ENCODE peak calls at places on chromosomes 6 and 20, in ten cellular contexts. H, K, Q, B, W, I, O, Z, E and P are unnamed samples. For H3K4me1, the result is how much of the 10 kb centered on the place peaks cover.

GRCh38 chr20:19885981-19886665 is 128.1 kb downstream of the RIN2 start:
- DNase-seq in I (peak), B (peak), E (no peak), W (no peak), O (peak), H (peak), K (peak), Q (no peak), Z (peak), P (no peak)

GRCh38 chr6:137024172-137024990 is 20.4 kb downstream of the IL20RA start:
- DNase-seq in W (no peak), B (peak), O (no peak), E (no peak), Q (no peak), H (no peak), I (no peak), K (no peak), Z (no peak), P (no peak)

GRCh38 chr20:52303281-52303950 is 111.8 kb upstream of the ZFP64 start:
- DNase-seq in W (no peak), B (no peak), E (no peak), H (no peak), I (no peak), O (no peak), Q (no peak), Z (no peak), K (no peak), P (no peak)

GRCh38 chr20:63636752-63637633 is 10.1 kb upstream of the GMEB2 start:
- DNase-seq in Q (peak), I (no peak), B (no peak), E (no peak), W (no peak), H (no peak), O (no peak), Z (no peak), K (no peak), P (no peak)

GRCh38 chr6:111663692-111664564 is 58.2 kb upstream of the TRAF3IP2 start:
- DNase-seq in E (no peak), W (peak), Q (no peak), B (no peak), O (no peak), K (peak), I (peak), H (no peak), Z (peak), P (no peak)

GRCh38 chr6:35473849-35474128 is 5.6 kb downstream of the RPL10A start:
- DNase-seq in W (no peak), B (no peak), K (no peak), H (no peak), E (no peak), O (no peak), Z (no peak), Q (no peak), I (no peak), P (no peak)

GRCh38 chr6:147782302-147782701 is 273.8 kb downstream of the SAMD5 start:
- DNase-seq in K (no peak), E (no peak), B (peak), O (no peak), Q (no peak), I (no peak), H (no peak), Z (no peak), W (no peak), P (no peak)

GRCh38 chr6:45419574-45420082 is 41.9 kb upstream of the SUPT3H start:
- DNase-seq in Z (peak), K (peak), W (peak), I (peak), E (peak), B (peak), Q (peak), H (peak), O (peak), P (peak)

GRCh38 chr6:167420858-167421766 is 96.2 kb downstream of the TTLL2 start:
- DNase-seq in W (peak), I (no peak), H (peak), Z (no peak), K (peak), B (no peak), E (no peak), O (peak), Q (no peak), P (no peak)

GRCh38 chr6:165978482-165978881 is 189.2 kb downstream of the TBXT start:
- DNase-seq in B (no peak), K (no peak), Z (no peak), E (no peak), O (no peak), I (no peak), H (no peak), W (no peak), Q (no peak), P (no peak)

GRCh38 chr6:10431423-10432164 is 16.7 kb upstream of the TFAP2A start:
- DNase-seq in E (no peak), B (no peak), W (no peak), I (no peak), O (no peak), H (no peak), Z (no peak), K (no peak), Q (no peak), P (no peak)

GRCh38 chr6:148104131-148104530 is 238.5 kb upstream of the SASH1 start:
- DNase-seq in E (no peak), K (no peak), Z (no peak), Q (no peak), W (no peak), B (no peak), H (no peak), I (no peak), O (no peak), P (no peak)

GRCh38 chr6:147507162-147508072 is 1.1 kb upstream of the SAMD5 start:
- DNase-seq in Q (no peak), O (peak), H (peak), B (peak), Z (peak), I (peak), E (no peak), K (no peak), W (peak), P (no peak)

GRCh38 chr6:4848382-4849068 is 72.3 kb downstream of the CDYL start:
- DNase-seq in O (no peak), B (peak), I (peak), Q (no peak), H (no peak), K (no peak), E (no peak), Z (peak), W (no peak), P (no peak)

GRCh38 chr6:130309028-130309427 is 56.8 kb upstream of the TMEM200A start:
- DNase-seq in H (no peak), O (no peak), I (no peak), W (no peak), B (no peak), E (no peak), Z (no peak), Q (no peak), K (no peak), P (no peak)

GRCh38 chr6:5128351-5128750 is 43.2 kb downstream of the PPP1R3G start:
- DNase-seq in Z (no peak), H (no peak), O (no peak), E (no peak), W (no peak), B (no peak), Q (no peak), I (no peak), K (no peak), P (no peak)

GRCh38 chr6:143064996-143065683 is 4.5 kb downstream of the AIG1 start:
- DNase-seq in W (no peak), Z (no peak), E (no peak), K (no peak), H (no peak), Q (no peak), O (no peak), B (peak), I (no peak), P (no peak)

GRCh38 chr6:168837231-168837903 is 396.4 kb downstream of the SMOC2 start:
- DNase-seq in H (no peak), Q (no peak), W (no peak), Z (no peak), K (no peak), B (no peak), E (no peak), I (no peak), O (no peak), P (no peak)

GRCh38 chr6:33008944-33009861 is at the start of gene HLA-DOA:
- DNase-seq in B (no peak), I (no peak), E (no peak), W (peak), H (no peak), Z (no peak), O (no peak), Q (peak), K (no peak), P (peak)

GRCh38 chr20:56422131-56422823 is 10.2 kb downstream of the CASS4 start:
- DNase-seq in Z (no peak), E (no peak), H (no peak), Q (no peak), O (no peak), W (no peak), I (no peak), B (peak), K (no peak), P (no peak)

GRCh38 chr6:155314773-155315515 is 660 bp upstream of the TFB1M start:
- DNase-seq in Z (peak), W (peak), K (peak), H (no peak), Q (no peak), E (peak), B (peak), I (peak), O (peak), P (peak)

GRCh38 chr6:35590622-35591066 is 77.9 kb upstream of the TULP1 start:
- DNase-seq in I (peak), Q (no peak), B (no peak), W (no peak), E (no peak), H (no peak), Z (no peak), K (peak), O (no peak), P (no peak)

GRCh38 chr6:55040102-55040848 is 134.0 kb upstream of the HCRTR2 start:
- DNase-seq in H (no peak), Z (no peak), W (no peak), B (peak), I (no peak), K (no peak), O (no peak), E (no peak), Q (no peak), P (no peak)

GRCh38 chr20:46253391-46253790 is 54.9 kb downstream of the CDH22 start:
- DNase-seq in I (no peak), K (no peak), Z (no peak), E (no peak), W (peak), B (peak), Q (no peak), O (no peak), H (no peak), P (no peak)

GRCh38 chr20:20497242-20497985 is 129.5 kb downstream of the INSM1 start:
- DNase-seq in Q (no peak), Z (no peak), I (no peak), O (no peak), B (no peak), H (no peak), W (no peak), K (no peak), E (no peak), P (no peak)

GRCh38 chr6:118306640-118307238 is 241.4 kb upstream of the PLN start:
- DNase-seq in B (no peak), H (no peak), I (no peak), O (no peak), W (no peak), E (no peak), K (no peak), Z (no peak), Q (no peak), P (no peak)

GRCh38 chr6:128097019-128097418 is 196.2 kb upstream of the THEMIS start:
- DNase-seq in H (no peak), Z (no peak), B (no peak), Q (no peak), I (no peak), O (no peak), K (no peak), W (no peak), E (no peak), P (no peak)

DNA sequence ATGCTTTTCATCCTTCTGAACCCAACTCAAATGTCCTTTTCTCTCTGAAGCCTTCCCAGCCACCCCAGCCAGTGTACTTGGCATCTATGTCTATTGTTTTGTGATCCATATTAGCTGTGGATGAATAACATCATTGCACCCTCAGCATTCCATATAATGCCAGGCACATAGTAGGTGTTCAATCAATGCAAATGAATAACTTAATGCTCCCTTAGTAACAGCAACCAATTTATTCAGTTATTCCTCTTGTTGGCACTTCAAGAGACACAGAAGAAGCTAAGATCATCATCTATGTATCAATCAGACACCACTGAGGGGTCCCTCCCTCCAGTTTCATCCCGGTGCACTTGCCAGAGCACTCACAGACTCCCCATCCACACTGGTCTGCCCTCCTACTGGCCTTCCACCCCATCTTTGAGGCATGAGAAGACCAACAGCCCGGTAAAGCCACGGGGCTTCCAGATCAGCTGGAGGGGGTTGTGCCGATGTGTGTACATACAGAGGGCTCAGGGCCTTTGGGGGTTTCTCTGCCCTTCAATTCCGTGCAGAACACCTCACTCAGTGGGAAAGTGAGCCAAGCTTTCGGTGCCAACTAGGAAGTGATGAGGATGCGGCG is 2.4 kb upstream of the TAF8 start:
- DNase-seq in K (peak), Q (no peak), B (no peak), Z (no peak), O (no peak), H (peak), W (peak), E (no peak), I (no peak), P (peak)
- H3K4me3 ChIP-seq in K (peak), Q (peak), B (peak), Z (peak), O (peak), H (peak), W (peak), E (peak), I (peak), P (peak)

DNA sequence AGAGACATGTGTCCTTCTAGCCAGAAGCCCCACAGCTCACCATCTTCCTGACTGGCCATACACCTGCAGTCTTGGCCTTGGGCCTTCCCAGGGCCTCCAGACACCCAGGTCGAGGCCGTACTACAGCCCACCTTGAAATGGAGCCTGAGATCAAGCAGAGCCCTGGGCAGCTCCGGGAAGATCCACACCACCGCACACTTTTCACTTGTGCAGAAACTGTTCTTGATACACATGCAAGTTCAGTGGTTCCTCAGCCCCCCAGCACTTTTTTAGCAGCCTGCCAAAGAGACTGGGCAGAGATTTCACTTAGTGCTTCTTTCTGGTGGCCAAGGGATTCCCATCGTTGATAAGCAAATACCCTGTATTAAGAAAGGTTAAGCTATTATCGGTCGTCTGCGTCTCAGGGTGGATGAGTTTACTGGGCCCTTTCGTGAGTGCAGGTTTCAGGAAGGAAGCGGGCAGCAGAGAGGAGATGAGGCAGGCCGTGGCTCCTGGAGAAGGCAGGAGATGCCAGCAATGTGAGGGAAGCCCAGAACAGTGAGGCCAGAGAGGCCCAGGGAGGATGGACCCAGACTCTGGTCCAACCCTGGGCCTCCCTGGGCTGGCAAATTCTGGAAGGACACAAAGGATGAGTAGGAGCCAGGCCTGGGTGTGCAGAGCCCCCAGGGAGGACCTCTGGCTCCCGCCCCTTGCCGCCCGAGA is 11.3 kb downstream of the TFEB start:
- DNase-seq in B (no peak), H (no peak), K (no peak), I (no peak), E (no peak), O (no peak), Z (no peak), W (no peak), Q (no peak), P (no peak)
- H3K4me1 ChIP-seq in B (under half), H (under half), K (under half), I (half or more), E (under half), O (under half), Z (half or more), W (under half), Q (under half), P (under half)

GRCh38 chr20:10172998-10173655 is 45.5 kb upstream of the SNAP25 start:
- DNase-seq in I (no peak), B (no peak), O (no peak), Z (no peak), W (no peak), E (no peak), K (no peak), Q (no peak), H (no peak), P (no peak)
- H3K4me3 ChIP-seq in I (no peak), B (peak), O (no peak), Z (no peak), W (no peak), E (no peak), K (no peak), Q (no peak), H (no peak), P (no peak)

GRCh38 chr6:36751833-36752186 is 54.2 kb downstream of the RAB44 start:
- DNase-seq in W (no peak), K (no peak), B (no peak), E (no peak), Q (no peak), O (no peak), I (no peak), H (no peak), Z (no peak), P (no peak)

GRCh38 chr6:36751091-36751490 is 53.5 kb downstream of the RAB44 start:
- DNase-seq in O (no peak), E (no peak), Z (no peak), W (no peak), B (peak), H (no peak), I (no peak), K (no peak), Q (no peak), P (no peak)

GRCh38 chr6:36753671-36754485 is 56.3 kb downstream of the RAB44 start:
- DNase-seq in Q (no peak), Z (no peak), W (peak), K (no peak), O (no peak), H (no peak), B (peak), I (no peak), E (no peak), P (no peak)

GRCh38 chr6:36752886-36753506 is 55.4 kb downstream of the RAB44 start:
- DNase-seq in W (no peak), H (no peak), O (no peak), Q (no peak), B (no peak), I (no peak), K (no peak), E (no peak), Z (no peak), P (no peak)

DNA sequence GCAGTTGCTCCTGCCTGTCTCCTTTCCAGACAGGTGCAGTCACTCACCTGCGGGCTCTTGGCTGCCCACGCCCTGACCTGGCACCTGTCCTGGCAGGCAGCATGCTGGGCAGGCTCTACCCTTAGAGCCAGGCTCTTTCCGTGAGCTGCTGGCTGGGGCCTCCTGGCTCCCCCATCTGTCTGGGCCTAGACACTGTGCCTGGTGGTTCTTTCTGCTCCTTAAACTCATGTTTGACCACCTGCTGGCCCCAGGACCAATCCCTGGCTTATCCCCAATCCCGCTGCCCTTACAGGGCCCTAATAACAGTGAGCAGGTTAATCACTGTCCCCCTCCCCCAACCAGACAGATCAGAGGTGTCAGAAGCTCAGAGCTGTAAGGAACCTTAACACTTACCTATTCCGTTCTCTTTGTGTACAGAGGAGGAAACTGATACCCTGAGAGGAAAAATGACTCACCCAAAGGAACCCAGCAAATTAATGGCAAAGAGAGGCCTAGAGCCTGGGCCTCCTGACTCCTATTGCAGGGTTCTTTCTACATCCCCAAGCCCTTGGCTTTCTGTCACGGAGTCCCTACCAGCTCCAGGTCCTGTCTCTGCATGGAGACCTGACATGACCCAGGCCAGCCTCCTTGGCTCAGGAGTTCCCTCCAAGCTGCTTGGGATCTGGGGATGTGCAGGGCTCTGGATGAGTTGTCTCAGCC is 54.7 kb downstream of the RAB44 start:
- DNase-seq in E (no peak), I (no peak), B (peak), Z (no peak), Q (no peak), K (no peak), W (no peak), O (peak), H (no peak), P (no peak)
- H3K4me1 ChIP-seq in E (half or more), I (under half), B (under half), Z (under half), Q (under half), K (under half), W (under half), O (under half), H (under half), P (under half)

GRCh38 chr6:121335111-121336008 is 1.1 kb upstream of the TBC1D32 start:
- DNase-seq in B (no peak), I (no peak), Z (no peak), K (no peak), W (peak), O (no peak), Q (no peak), H (no peak), E (no peak), P (no peak)
- H3K4me3 ChIP-seq in B (peak), I (peak), Z (peak), K (peak), W (peak), O (peak), Q (peak), H (peak), E (peak), P (peak)

GRCh38 chr20:50068041-50068651 is 44.8 kb downstream of the UBE2V1 start:
- DNase-seq in B (no peak), O (peak), Q (no peak), I (no peak), E (no peak), W (peak), K (no peak), H (no peak), Z (no peak), P (no peak)

GRCh38 chr20:50070361-50070760 is 42.6 kb downstream of the UBE2V1 start:
- DNase-seq in O (peak), Z (no peak), W (no peak), E (no peak), H (peak), B (no peak), Q (no peak), K (peak), I (no peak), P (no peak)

GRCh38 chr20:50067461-50067860 is 45.5 kb downstream of the UBE2V1 start:
- DNase-seq in W (no peak), K (no peak), I (no peak), B (no peak), H (no peak), Q (no peak), E (no peak), Z (no peak), O (peak), P (no peak)

GRCh38 chr20:50073500-50073899 is 39.5 kb downstream of the UBE2V1 start:
- DNase-seq in Q (no peak), E (no peak), B (no peak), H (peak), I (no peak), O (peak), K (no peak), Z (no peak), W (no peak), P (no peak)

GRCh38 chr20:50071039-50071888 is 41.7 kb downstream of the UBE2V1 start:
- DNase-seq in B (peak), H (peak), O (peak), Q (peak), K (peak), Z (peak), W (peak), E (peak), I (peak), P (peak)
- H3K4me1 ChIP-seq in B (under half), H (under half), O (under half), Q (under half), K (under half), Z (under half), W (under half), E (under half), I (under half), P (under half)